ENCODE peak calls at places on chromosomes 4 and X, in nine cellular contexts. One of them, this sample, is unnamed.

GRCh38 chr4:89305712-89306437 is 1.7 kb downstream of the GPRIN3 start:
- DNase-seq in MG63: no peak
- DNase-seq in uterus: no peak
- DNase-seq in MM.1S: peak; percentile 42
- DNase-seq in SJSA1: no peak
- DNase-seq in CD8-positive, alpha-beta T cell: no peak
- DNase-seq in stomach: no peak
- DNase-seq in upper lobe of left lung: no peak
- DNase-seq in NT2/D1: no peak
- DNase-seq in this sample: no peak

GRCh38 chr4:41058426-41058825 is 155.9 kb downstream of the APBB2 start:
- DNase-seq in MG63: no peak
- DNase-seq in uterus: no peak
- DNase-seq in MM.1S: no peak
- DNase-seq in SJSA1: no peak
- DNase-seq in CD8-positive, alpha-beta T cell: no peak
- DNase-seq in stomach: no peak
- DNase-seq in upper lobe of left lung: no peak
- DNase-seq in NT2/D1: no peak
- DNase-seq in this sample: no peak

GRCh38 chr4:64807821-64808220 is 398.6 kb upstream of the TECRL start:
- DNase-seq in MG63: no peak
- DNase-seq in uterus: no peak
- DNase-seq in MM.1S: no peak
- DNase-seq in SJSA1: no peak
- DNase-seq in CD8-positive, alpha-beta T cell: no peak
- DNase-seq in stomach: no peak
- DNase-seq in upper lobe of left lung: no peak
- DNase-seq in NT2/D1: no peak
- DNase-seq in this sample: no peak

GRCh38 chr4:24477919-24478318 is 106.4 kb downstream of the DHX15 start:
- DNase-seq in MG63: peak; percentile 34
- DNase-seq in uterus: no peak
- DNase-seq in MM.1S: no peak
- DNase-seq in SJSA1: no peak
- DNase-seq in CD8-positive, alpha-beta T cell: no peak
- DNase-seq in stomach: no peak
- DNase-seq in upper lobe of left lung: no peak
- DNase-seq in NT2/D1: no peak
- DNase-seq in this sample: no peak

GRCh38 chr4:76606662-76607265 is 171.7 kb downstream of the SHROOM3 start:
- DNase-seq in MG63: no peak
- DNase-seq in uterus: no peak
- DNase-seq in MM.1S: peak; percentile 42
- DNase-seq in SJSA1: no peak
- DNase-seq in CD8-positive, alpha-beta T cell: no peak
- DNase-seq in stomach: no peak
- DNase-seq in upper lobe of left lung: no peak
- DNase-seq in NT2/D1: no peak
- DNase-seq in this sample: no peak

GRCh38 chr4:130808492-130808891 is 1712.5 kb downstream of the C4orf33 start:
- DNase-seq in MG63: no peak
- DNase-seq in uterus: no peak
- DNase-seq in MM.1S: peak; percentile 61
- DNase-seq in SJSA1: no peak
- DNase-seq in CD8-positive, alpha-beta T cell: no peak
- DNase-seq in stomach: no peak
- DNase-seq in upper lobe of left lung: no peak
- DNase-seq in NT2/D1: no peak
- DNase-seq in this sample: no peak

GRCh38 chr4:3831529-3832150 is 65.5 kb downstream of the ADRA2C start:
- DNase-seq in MG63: no peak
- DNase-seq in uterus: no peak
- DNase-seq in MM.1S: no peak
- DNase-seq in SJSA1: no peak
- DNase-seq in CD8-positive, alpha-beta T cell: no peak
- DNase-seq in stomach: no peak
- DNase-seq in upper lobe of left lung: no peak
- DNase-seq in NT2/D1: no peak
- DNase-seq in this sample: no peak

GRCh38 chrX:130028196-130028595 is 45.8 kb downstream of the BCORL1 start:
- DNase-seq in MG63: peak; percentile 5
- DNase-seq in uterus: peak; percentile 30
- DNase-seq in MM.1S: peak; percentile 45
- DNase-seq in SJSA1: peak; percentile 15
- DNase-seq in CD8-positive, alpha-beta T cell: peak; percentile 65
- DNase-seq in stomach: peak; percentile 57
- DNase-seq in upper lobe of left lung: peak; percentile 89
- DNase-seq in NT2/D1: no peak
- DNase-seq in this sample: no peak

GRCh38 chr4:146073517-146073916 is 102.0 kb upstream of the LSM6 start:
- DNase-seq in MG63: no peak
- DNase-seq in uterus: no peak
- DNase-seq in MM.1S: no peak
- DNase-seq in SJSA1: no peak
- DNase-seq in CD8-positive, alpha-beta T cell: no peak
- DNase-seq in stomach: no peak
- DNase-seq in upper lobe of left lung: no peak
- DNase-seq in NT2/D1: no peak
- DNase-seq in this sample: no peak

GRCh38 chr4:43471950-43472349 is 579.4 kb downstream of the GRXCR1 start:
- DNase-seq in MG63: no peak
- DNase-seq in uterus: no peak
- DNase-seq in MM.1S: peak; percentile 27
- DNase-seq in SJSA1: no peak
- DNase-seq in CD8-positive, alpha-beta T cell: no peak
- DNase-seq in stomach: no peak
- DNase-seq in upper lobe of left lung: no peak
- DNase-seq in NT2/D1: peak; percentile 1
- DNase-seq in this sample: no peak

GRCh38 chr4:16226816-16227461 is 668 bp upstream of the TAPT1 start:
- DNase-seq in MG63: peak; percentile 26
- DNase-seq in uterus: peak; percentile 54
- DNase-seq in MM.1S: peak; percentile 36
- DNase-seq in SJSA1: peak; percentile 35
- DNase-seq in CD8-positive, alpha-beta T cell: peak; percentile 66
- DNase-seq in stomach: peak; percentile 56
- DNase-seq in upper lobe of left lung: peak; percentile 93
- DNase-seq in NT2/D1: no peak
- DNase-seq in this sample: peak; percentile 65

GRCh38 chr4:88178633-88179231 is 20.3 kb upstream of the ABCG2 start:
- DNase-seq in MG63: no peak
- DNase-seq in uterus: no peak
- DNase-seq in MM.1S: no peak
- DNase-seq in SJSA1: no peak
- DNase-seq in CD8-positive, alpha-beta T cell: no peak
- DNase-seq in stomach: no peak
- DNase-seq in upper lobe of left lung: no peak
- DNase-seq in NT2/D1: no peak
- DNase-seq in this sample: no peak

GRCh38 chr4:6342530-6343293 is 73.1 kb downstream of the WFS1 start:
- DNase-seq in MG63: no peak
- DNase-seq in uterus: peak; percentile 54
- DNase-seq in MM.1S: no peak
- DNase-seq in SJSA1: no peak
- DNase-seq in CD8-positive, alpha-beta T cell: no peak
- DNase-seq in stomach: no peak
- DNase-seq in upper lobe of left lung: no peak
- DNase-seq in NT2/D1: no peak
- DNase-seq in this sample: no peak

GRCh38 chr4:172481802-172482508 is 668.8 kb downstream of the GALNTL6 start:
- DNase-seq in MG63: no peak
- DNase-seq in uterus: no peak
- DNase-seq in MM.1S: no peak
- DNase-seq in SJSA1: no peak
- DNase-seq in CD8-positive, alpha-beta T cell: no peak
- DNase-seq in stomach: no peak
- DNase-seq in upper lobe of left lung: peak; percentile 73
- DNase-seq in NT2/D1: no peak
- DNase-seq in this sample: no peak

GRCh38 chrX:71871367-71871766 is 39.3 kb upstream of the NHSL2 start:
- DNase-seq in MG63: peak; percentile 10
- DNase-seq in uterus: no peak
- DNase-seq in MM.1S: no peak
- DNase-seq in SJSA1: no peak
- DNase-seq in CD8-positive, alpha-beta T cell: no peak
- DNase-seq in stomach: peak; percentile 55
- DNase-seq in upper lobe of left lung: no peak
- DNase-seq in NT2/D1: no peak
- DNase-seq in this sample: no peak

GRCh38 chrX:40055495-40055894 is 42.3 kb downstream of the BCOR start:
- DNase-seq in MG63: no peak
- DNase-seq in uterus: no peak
- DNase-seq in MM.1S: no peak
- DNase-seq in SJSA1: no peak
- DNase-seq in CD8-positive, alpha-beta T cell: no peak
- DNase-seq in stomach: no peak
- DNase-seq in upper lobe of left lung: no peak
- DNase-seq in NT2/D1: no peak
- DNase-seq in this sample: no peak

DNA sequence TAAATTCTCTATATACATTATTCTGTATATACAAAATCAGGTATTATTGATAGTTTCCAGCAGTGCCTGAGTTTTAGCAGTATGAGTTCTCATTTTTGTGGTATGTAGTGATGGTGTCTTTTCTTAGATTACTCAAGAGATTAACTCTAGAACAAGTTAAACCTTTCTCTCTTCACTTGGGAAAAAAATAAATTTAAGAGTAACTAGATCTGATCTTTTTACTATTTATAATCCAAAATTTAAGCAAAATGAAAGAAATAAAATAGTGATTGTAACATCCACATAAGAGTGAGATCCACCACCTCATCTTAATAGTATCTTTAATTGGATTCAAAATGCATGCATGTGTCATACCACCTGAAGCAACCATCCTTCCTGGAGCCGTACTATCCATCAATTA is 124.1 kb upstream of the DDX3X start:
- DNase-seq in MG63: no peak
- DNase-seq in uterus: no peak
- DNase-seq in MM.1S: no peak
- DNase-seq in SJSA1: no peak
- DNase-seq in CD8-positive, alpha-beta T cell: no peak
- DNase-seq in stomach: no peak
- DNase-seq in upper lobe of left lung: no peak
- DNase-seq in NT2/D1: no peak
- DNase-seq in this sample: no peak
- H3K36me3 ChIP-seq in MG63: peaks cover 43% of the 10 kb centered on the region
- H3K36me3 ChIP-seq in uterus: no peaks in the 10 kb centered on the region
- H3K36me3 ChIP-seq in MM.1S: no peaks in the 10 kb centered on the region
- H3K36me3 ChIP-seq in SJSA1: peaks cover 8% of the 10 kb centered on the region
- H3K36me3 ChIP-seq in CD8-positive, alpha-beta T cell: peaks cover 27% of the 10 kb centered on the region
- H3K36me3 ChIP-seq in stomach: peaks cover 69% of the 10 kb centered on the region
- H3K36me3 ChIP-seq in upper lobe of left lung: peaks cover 53% of the 10 kb centered on the region
- H3K36me3 ChIP-seq in NT2/D1: peaks cover 67% of the 10 kb centered on the region
- H3K36me3 ChIP-seq in this sample: peaks cover 7% of the 10 kb centered on the region

DNA sequence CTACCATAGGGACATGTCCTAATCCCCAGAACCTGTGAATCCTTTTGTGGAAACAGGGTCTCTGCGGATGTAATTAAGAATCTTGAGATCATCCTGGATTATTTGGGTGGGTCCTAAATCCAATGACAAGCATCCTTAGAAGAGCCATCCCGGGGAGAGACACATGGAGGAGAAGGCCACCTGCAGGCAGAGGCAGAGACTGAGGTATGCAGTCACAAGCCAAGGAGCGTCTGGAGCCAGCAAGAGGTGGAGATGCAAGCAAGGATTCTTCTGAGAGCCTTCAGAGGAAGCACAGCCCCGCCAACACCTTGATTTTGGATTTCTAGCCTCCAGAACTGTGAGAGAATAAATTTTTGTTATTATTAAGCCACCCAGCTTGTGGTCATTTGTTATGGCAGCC is 13.8 kb upstream of the FAT1 start:
- DNase-seq in MG63: no peak
- DNase-seq in uterus: no peak
- DNase-seq in MM.1S: no peak
- DNase-seq in SJSA1: no peak
- DNase-seq in CD8-positive, alpha-beta T cell: no peak
- DNase-seq in stomach: no peak
- DNase-seq in upper lobe of left lung: no peak
- DNase-seq in NT2/D1: no peak
- DNase-seq in this sample: no peak
- H3K36me3 ChIP-seq in MG63: no peaks in the 10 kb centered on the region
- H3K36me3 ChIP-seq in uterus: no peaks in the 10 kb centered on the region
- H3K36me3 ChIP-seq in MM.1S: no peaks in the 10 kb centered on the region
- H3K36me3 ChIP-seq in SJSA1: no peaks in the 10 kb centered on the region
- H3K36me3 ChIP-seq in CD8-positive, alpha-beta T cell: no peaks in the 10 kb centered on the region
- H3K36me3 ChIP-seq in stomach: no peaks in the 10 kb centered on the region
- H3K36me3 ChIP-seq in upper lobe of left lung: no peaks in the 10 kb centered on the region
- H3K36me3 ChIP-seq in NT2/D1: no peaks in the 10 kb centered on the region
- H3K36me3 ChIP-seq in this sample: no peaks in the 10 kb centered on the region

DNA sequence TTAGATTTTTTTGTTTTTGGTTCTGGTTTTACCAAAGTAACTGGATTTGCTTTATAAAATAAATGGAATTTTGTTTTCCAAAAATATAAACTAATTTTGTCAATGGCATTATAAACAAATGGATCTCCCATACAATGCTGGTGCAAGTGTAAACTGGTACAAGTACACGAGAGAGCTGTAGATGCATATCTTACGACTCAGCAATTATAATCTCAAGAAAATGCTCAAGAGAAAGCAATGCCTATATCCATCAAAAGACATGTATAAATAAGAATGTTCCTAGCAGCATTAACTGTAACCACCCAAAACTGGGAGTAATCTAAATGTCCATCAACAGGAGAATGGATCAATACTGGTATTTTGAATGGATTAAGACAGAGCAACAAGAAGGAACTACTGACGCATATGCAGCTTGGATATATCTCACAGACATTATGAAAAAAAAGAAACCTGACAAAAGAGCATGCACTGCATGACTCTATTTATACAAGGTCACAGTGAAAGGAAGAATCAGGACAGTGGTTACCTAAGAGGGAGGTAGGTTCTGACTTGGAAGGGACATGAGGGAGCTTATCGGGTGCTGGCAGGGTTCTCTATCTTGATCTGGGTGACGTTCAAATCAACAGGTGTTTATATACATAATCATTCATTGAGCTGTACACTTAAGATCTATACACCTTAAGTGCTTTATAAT is 9.5 kb downstream of the ADH5 start:
- DNase-seq in MG63: no peak
- DNase-seq in uterus: no peak
- DNase-seq in MM.1S: no peak
- DNase-seq in SJSA1: no peak
- DNase-seq in CD8-positive, alpha-beta T cell: no peak
- DNase-seq in stomach: no peak
- DNase-seq in upper lobe of left lung: no peak
- DNase-seq in NT2/D1: no peak
- DNase-seq in this sample: no peak
- H3K36me3 ChIP-seq in MG63: peaks cover 27% of the 10 kb centered on the region
- H3K36me3 ChIP-seq in uterus: no peaks in the 10 kb centered on the region
- H3K36me3 ChIP-seq in MM.1S: no peaks in the 10 kb centered on the region
- H3K36me3 ChIP-seq in SJSA1: peaks cover 95% of the 10 kb centered on the region
- H3K36me3 ChIP-seq in CD8-positive, alpha-beta T cell: peaks cover 50% of the 10 kb centered on the region
- H3K36me3 ChIP-seq in stomach: peaks cover 100% of the 10 kb centered on the region
- H3K36me3 ChIP-seq in upper lobe of left lung: peaks cover 87% of the 10 kb centered on the region
- H3K36me3 ChIP-seq in NT2/D1: peaks cover 88% of the 10 kb centered on the region
- H3K36me3 ChIP-seq in this sample: peaks cover 13% of the 10 kb centered on the region

DNA sequence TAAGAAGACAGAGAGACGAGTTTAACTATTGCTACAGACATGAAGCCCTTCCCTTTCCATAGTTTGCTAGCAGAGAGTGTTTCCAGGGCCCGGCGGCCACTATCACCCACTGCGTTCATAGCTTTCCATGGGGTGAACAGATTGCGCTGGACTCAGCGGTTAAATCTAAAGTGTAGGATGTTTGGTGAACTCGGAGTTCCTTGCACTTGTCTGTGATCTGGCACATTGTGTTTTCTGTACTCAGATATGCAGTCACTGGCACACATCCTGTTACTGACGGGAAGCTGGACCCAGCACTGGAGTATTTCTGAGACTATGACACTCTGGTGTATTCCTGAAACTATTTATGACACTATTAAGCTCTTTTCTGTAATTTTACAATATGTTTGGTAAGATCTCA is 13.9 kb downstream of the CD99 start:
- DNase-seq in MG63: no peak
- DNase-seq in uterus: no peak
- DNase-seq in MM.1S: no peak
- DNase-seq in SJSA1: no peak
- DNase-seq in CD8-positive, alpha-beta T cell: no peak
- DNase-seq in stomach: no peak
- DNase-seq in upper lobe of left lung: no peak
- DNase-seq in NT2/D1: no peak
- DNase-seq in this sample: no peak
- H3K36me3 ChIP-seq in MG63: peaks cover 54% of the 10 kb centered on the region
- H3K36me3 ChIP-seq in uterus: no peaks in the 10 kb centered on the region
- H3K36me3 ChIP-seq in MM.1S: no peaks in the 10 kb centered on the region
- H3K36me3 ChIP-seq in SJSA1: peaks cover 50% of the 10 kb centered on the region
- H3K36me3 ChIP-seq in CD8-positive, alpha-beta T cell: peaks cover 4% of the 10 kb centered on the region
- H3K36me3 ChIP-seq in stomach: peaks cover 1% of the 10 kb centered on the region
- H3K36me3 ChIP-seq in upper lobe of left lung: no peaks in the 10 kb centered on the region
- H3K36me3 ChIP-seq in NT2/D1: peaks cover 22% of the 10 kb centered on the region
- H3K36me3 ChIP-seq in this sample: no peaks in the 10 kb centered on the region